ENCODE peak calls at places on chromosomes 4 and X, in ten cellular contexts. One of them, this sample, is unnamed.

GRCh38 chr4:168019019-168019651 is 73.2 kb upstream of the ANXA10 start:
- DNase-seq in epithelial cell of esophagus: peak; percentile 71
- DNase-seq in fibroblast of lung: no peak
- DNase-seq in mesothelial cell of epicardium: no peak
- DNase-seq in nephron progenitor cell: no peak
- DNase-seq in tibial nerve: no peak
- DNase-seq in uterus: no peak
- DNase-seq in ovary: no peak
- DNase-seq in left lung: no peak
- DNase-seq in foreskin fibroblast: peak; percentile 52
- DNase-seq in this sample: no peak

GRCh38 chr4:187335339-187335738 is 611.7 kb upstream of the FAT1 start:
- DNase-seq in epithelial cell of esophagus: no peak
- DNase-seq in fibroblast of lung: no peak
- DNase-seq in mesothelial cell of epicardium: no peak
- DNase-seq in nephron progenitor cell: no peak
- DNase-seq in tibial nerve: no peak
- DNase-seq in uterus: no peak
- DNase-seq in ovary: no peak
- DNase-seq in left lung: peak; percentile 56
- DNase-seq in foreskin fibroblast: no peak
- DNase-seq in this sample: no peak

GRCh38 chrX:110397353-110397752 is 38.7 kb downstream of the RTL9 start:
- DNase-seq in epithelial cell of esophagus: peak; percentile 39
- DNase-seq in fibroblast of lung: no peak
- DNase-seq in mesothelial cell of epicardium: no peak
- DNase-seq in nephron progenitor cell: no peak
- DNase-seq in tibial nerve: no peak
- DNase-seq in uterus: no peak
- DNase-seq in ovary: no peak
- DNase-seq in left lung: no peak
- DNase-seq in foreskin fibroblast: no peak
- DNase-seq in this sample: no peak

GRCh38 chr4:146450524-146450923 is 71.2 kb downstream of the SLC10A7 start:
- DNase-seq in epithelial cell of esophagus: no peak
- DNase-seq in fibroblast of lung: peak; percentile 30
- DNase-seq in mesothelial cell of epicardium: no peak
- DNase-seq in nephron progenitor cell: no peak
- DNase-seq in tibial nerve: no peak
- DNase-seq in uterus: no peak
- DNase-seq in ovary: no peak
- DNase-seq in left lung: no peak
- DNase-seq in foreskin fibroblast: no peak
- DNase-seq in this sample: no peak

GRCh38 chr4:137768196-137768595 is 235.9 kb upstream of the PCDH18 start:
- DNase-seq in epithelial cell of esophagus: no peak
- DNase-seq in fibroblast of lung: peak; percentile 24
- DNase-seq in mesothelial cell of epicardium: no peak
- DNase-seq in nephron progenitor cell: no peak
- DNase-seq in tibial nerve: no peak
- DNase-seq in uterus: no peak
- DNase-seq in ovary: no peak
- DNase-seq in left lung: no peak
- DNase-seq in foreskin fibroblast: no peak
- DNase-seq in this sample: no peak

GRCh38 chr4:37653601-37654000 is 32.6 kb downstream of the RELL1 start:
- DNase-seq in epithelial cell of esophagus: peak; percentile 51
- DNase-seq in fibroblast of lung: no peak
- DNase-seq in mesothelial cell of epicardium: no peak
- DNase-seq in nephron progenitor cell: no peak
- DNase-seq in tibial nerve: no peak
- DNase-seq in uterus: no peak
- DNase-seq in ovary: no peak
- DNase-seq in left lung: no peak
- DNase-seq in foreskin fibroblast: no peak
- DNase-seq in this sample: no peak

GRCh38 chr4:128241425-128241913 is 46.1 kb downstream of the PGRMC2 start:
- DNase-seq in epithelial cell of esophagus: peak; percentile 98
- DNase-seq in fibroblast of lung: peak; percentile 99
- DNase-seq in mesothelial cell of epicardium: no peak
- DNase-seq in nephron progenitor cell: no peak
- DNase-seq in tibial nerve: no peak
- DNase-seq in uterus: no peak
- DNase-seq in ovary: no peak
- DNase-seq in left lung: no peak
- DNase-seq in foreskin fibroblast: peak; percentile 98
- DNase-seq in this sample: no peak

GRCh38 chr4:168550071-168550766 is 53.4 kb downstream of the PALLD start:
- DNase-seq in epithelial cell of esophagus: no peak
- DNase-seq in fibroblast of lung: no peak
- DNase-seq in mesothelial cell of epicardium: no peak
- DNase-seq in nephron progenitor cell: no peak
- DNase-seq in tibial nerve: no peak
- DNase-seq in uterus: no peak
- DNase-seq in ovary: no peak
- DNase-seq in left lung: no peak
- DNase-seq in foreskin fibroblast: no peak
- DNase-seq in this sample: no peak

GRCh38 chr4:2934813-2935761 is 28.1 kb downstream of the NOP14 start:
- DNase-seq in epithelial cell of esophagus: peak; percentile 94
- DNase-seq in fibroblast of lung: peak; percentile 88
- DNase-seq in mesothelial cell of epicardium: peak; percentile 99
- DNase-seq in nephron progenitor cell: peak; percentile 99
- DNase-seq in tibial nerve: peak; percentile 95
- DNase-seq in uterus: peak; percentile 96
- DNase-seq in ovary: peak; percentile 96
- DNase-seq in left lung: peak; percentile 98
- DNase-seq in foreskin fibroblast: peak; percentile 89
- DNase-seq in this sample: peak; percentile 99

GRCh38 chrX:131626681-131627296 is 82.9 kb downstream of the OR13H1 start:
- DNase-seq in epithelial cell of esophagus: peak; percentile 2
- DNase-seq in fibroblast of lung: peak; percentile 66
- DNase-seq in mesothelial cell of epicardium: no peak
- DNase-seq in nephron progenitor cell: no peak
- DNase-seq in tibial nerve: no peak
- DNase-seq in uterus: no peak
- DNase-seq in ovary: no peak
- DNase-seq in left lung: no peak
- DNase-seq in foreskin fibroblast: no peak
- DNase-seq in this sample: no peak

GRCh38 chr4:41212221-41213203 is 1.8 kb downstream of the APBB2 start:
- DNase-seq in epithelial cell of esophagus: peak; percentile 82
- DNase-seq in fibroblast of lung: peak; percentile 81
- DNase-seq in mesothelial cell of epicardium: no peak
- DNase-seq in nephron progenitor cell: no peak
- DNase-seq in tibial nerve: no peak
- DNase-seq in uterus: peak; percentile 30
- DNase-seq in ovary: peak; percentile 37
- DNase-seq in left lung: no peak
- DNase-seq in foreskin fibroblast: peak; percentile 77
- DNase-seq in this sample: no peak

GRCh38 chr4:158827475-158828085 is 58.8 kb downstream of the FNIP2 start:
- DNase-seq in epithelial cell of esophagus: no peak
- DNase-seq in fibroblast of lung: no peak
- DNase-seq in mesothelial cell of epicardium: no peak
- DNase-seq in nephron progenitor cell: no peak
- DNase-seq in tibial nerve: no peak
- DNase-seq in uterus: no peak
- DNase-seq in ovary: no peak
- DNase-seq in left lung: no peak
- DNase-seq in foreskin fibroblast: no peak
- DNase-seq in this sample: no peak

GRCh38 chr4:11428701-11429571 is at the start of gene HS3ST1:
- DNase-seq in epithelial cell of esophagus: peak; percentile 94
- DNase-seq in fibroblast of lung: peak; percentile 57
- DNase-seq in mesothelial cell of epicardium: peak; percentile 54
- DNase-seq in nephron progenitor cell: peak; percentile 81
- DNase-seq in tibial nerve: peak; percentile 68
- DNase-seq in uterus: peak; percentile 71
- DNase-seq in ovary: peak; percentile 91
- DNase-seq in left lung: peak; percentile 93
- DNase-seq in foreskin fibroblast: no peak
- DNase-seq in this sample: peak; percentile 72

GRCh38 chr4:125703443-125703842 is 388.7 kb downstream of the FAT4 start:
- DNase-seq in epithelial cell of esophagus: peak; percentile 33
- DNase-seq in fibroblast of lung: peak; percentile 44
- DNase-seq in mesothelial cell of epicardium: no peak
- DNase-seq in nephron progenitor cell: no peak
- DNase-seq in tibial nerve: no peak
- DNase-seq in uterus: no peak
- DNase-seq in ovary: no peak
- DNase-seq in left lung: no peak
- DNase-seq in foreskin fibroblast: peak; percentile 40
- DNase-seq in this sample: no peak

GRCh38 chr4:5785806-5786680 is 75.0 kb downstream of the EVC start:
- DNase-seq in epithelial cell of esophagus: peak; percentile 96
- DNase-seq in fibroblast of lung: peak; percentile 62
- DNase-seq in mesothelial cell of epicardium: no peak
- DNase-seq in nephron progenitor cell: no peak
- DNase-seq in tibial nerve: no peak
- DNase-seq in uterus: no peak
- DNase-seq in ovary: no peak
- DNase-seq in left lung: no peak
- DNase-seq in foreskin fibroblast: peak; percentile 76
- DNase-seq in this sample: no peak

GRCh38 chr4:23999714-24000113 is 109.9 kb upstream of the PPARGC1A start:
- DNase-seq in epithelial cell of esophagus: peak; percentile 15
- DNase-seq in fibroblast of lung: peak; percentile 26
- DNase-seq in mesothelial cell of epicardium: no peak
- DNase-seq in nephron progenitor cell: no peak
- DNase-seq in tibial nerve: no peak
- DNase-seq in uterus: no peak
- DNase-seq in ovary: no peak
- DNase-seq in left lung: no peak
- DNase-seq in foreskin fibroblast: no peak
- DNase-seq in this sample: no peak

GRCh38 chrX:12949205-12949926 is 25.5 kb upstream of the TMSB4X start:
- DNase-seq in epithelial cell of esophagus: no peak
- DNase-seq in fibroblast of lung: no peak
- DNase-seq in mesothelial cell of epicardium: no peak
- DNase-seq in nephron progenitor cell: no peak
- DNase-seq in tibial nerve: no peak
- DNase-seq in uterus: no peak
- DNase-seq in ovary: no peak
- DNase-seq in left lung: no peak
- DNase-seq in foreskin fibroblast: no peak
- DNase-seq in this sample: no peak

GRCh38 chrX:46904626-46905025 is 7.6 kb upstream of the JADE3 start:
- DNase-seq in epithelial cell of esophagus: no peak
- DNase-seq in fibroblast of lung: no peak
- DNase-seq in mesothelial cell of epicardium: no peak
- DNase-seq in nephron progenitor cell: no peak
- DNase-seq in tibial nerve: no peak
- DNase-seq in uterus: no peak
- DNase-seq in ovary: no peak
- DNase-seq in left lung: no peak
- DNase-seq in foreskin fibroblast: no peak
- DNase-seq in this sample: no peak

DNA sequence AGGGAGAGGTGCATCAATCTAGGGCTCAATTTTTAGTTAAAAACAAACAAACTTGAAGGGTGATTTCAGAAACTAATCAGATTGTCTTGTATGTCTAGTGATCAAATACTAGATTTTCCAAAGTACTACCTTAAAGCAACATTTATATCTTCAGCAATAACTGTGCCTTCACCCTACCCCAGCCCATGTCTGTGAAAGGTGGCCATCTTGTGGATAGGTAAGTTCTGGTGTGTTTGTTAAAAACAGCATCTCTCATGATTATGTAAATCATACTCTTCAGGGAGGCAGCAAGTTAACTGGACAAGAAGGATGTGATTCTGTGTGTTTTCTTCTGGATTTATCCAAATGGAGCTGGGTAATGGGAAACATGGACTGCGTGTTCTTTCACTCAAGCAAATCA is 81.4 kb upstream of the ACSL1 start:
- DNase-seq in epithelial cell of esophagus: no peak
- DNase-seq in fibroblast of lung: no peak
- DNase-seq in mesothelial cell of epicardium: no peak
- DNase-seq in nephron progenitor cell: no peak
- DNase-seq in tibial nerve: no peak
- DNase-seq in uterus: no peak
- DNase-seq in ovary: no peak
- DNase-seq in left lung: no peak
- DNase-seq in foreskin fibroblast: no peak
- DNase-seq in this sample: no peak
- TF ChIP-seq CTCF in epithelial cell of esophagus: no peak
- TF ChIP-seq CTCF in fibroblast of lung: no peak
- TF ChIP-seq CTCF in mesothelial cell of epicardium: no peak
- TF ChIP-seq CTCF in nephron progenitor cell: no peak
- TF ChIP-seq CTCF in tibial nerve: no peak
- TF ChIP-seq CTCF in uterus: no peak
- TF ChIP-seq CTCF in ovary: no peak
- TF ChIP-seq CTCF in left lung: no peak
- TF ChIP-seq CTCF in foreskin fibroblast: no peak
- TF ChIP-seq CTCF in this sample: no peak

GRCh38 chrX:107470971-107471370 is 21.5 kb downstream of the FRMPD3 start:
- DNase-seq in epithelial cell of esophagus: no peak
- DNase-seq in fibroblast of lung: no peak
- DNase-seq in mesothelial cell of epicardium: no peak
- DNase-seq in nephron progenitor cell: no peak
- DNase-seq in tibial nerve: no peak
- DNase-seq in uterus: no peak
- DNase-seq in ovary: no peak
- DNase-seq in left lung: no peak
- DNase-seq in foreskin fibroblast: no peak
- DNase-seq in this sample: no peak
- TF ChIP-seq CTCF in epithelial cell of esophagus: no peak
- TF ChIP-seq CTCF in fibroblast of lung: no peak
- TF ChIP-seq CTCF in mesothelial cell of epicardium: no peak
- TF ChIP-seq CTCF in nephron progenitor cell: no peak
- TF ChIP-seq CTCF in tibial nerve: no peak
- TF ChIP-seq CTCF in uterus: no peak
- TF ChIP-seq CTCF in ovary: no peak
- TF ChIP-seq CTCF in left lung: no peak
- TF ChIP-seq CTCF in foreskin fibroblast: no peak
- TF ChIP-seq CTCF in this sample: no peak

DNA sequence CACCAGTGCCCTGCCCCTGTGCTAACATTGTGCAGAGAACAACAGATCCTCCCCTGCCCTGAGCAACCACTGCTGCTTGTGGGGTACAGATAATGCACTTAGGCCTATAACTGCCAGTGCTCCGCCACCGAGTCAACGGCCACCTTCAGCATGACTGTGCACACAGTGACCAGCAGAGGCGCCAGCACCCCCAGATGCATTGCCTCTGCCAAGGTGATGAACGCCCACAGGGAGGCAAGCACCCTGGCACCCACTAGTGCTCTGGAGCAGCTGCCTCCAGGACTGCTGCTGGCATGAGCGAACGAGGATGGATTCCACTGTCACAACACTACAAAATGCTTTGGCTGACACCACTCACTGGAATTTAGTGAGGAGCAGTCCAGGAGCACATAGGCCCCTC is 38.2 kb downstream of the SPIN2B start:
- DNase-seq in epithelial cell of esophagus: no peak
- DNase-seq in fibroblast of lung: no peak
- DNase-seq in mesothelial cell of epicardium: no peak
- DNase-seq in nephron progenitor cell: no peak
- DNase-seq in tibial nerve: no peak
- DNase-seq in uterus: no peak
- DNase-seq in ovary: no peak
- DNase-seq in left lung: no peak
- DNase-seq in foreskin fibroblast: no peak
- DNase-seq in this sample: no peak
- TF ChIP-seq CTCF in epithelial cell of esophagus: no peak
- TF ChIP-seq CTCF in fibroblast of lung: no peak
- TF ChIP-seq CTCF in mesothelial cell of epicardium: no peak
- TF ChIP-seq CTCF in nephron progenitor cell: no peak
- TF ChIP-seq CTCF in tibial nerve: no peak
- TF ChIP-seq CTCF in uterus: no peak
- TF ChIP-seq CTCF in ovary: no peak
- TF ChIP-seq CTCF in left lung: no peak
- TF ChIP-seq CTCF in foreskin fibroblast: no peak
- TF ChIP-seq CTCF in this sample: no peak

GRCh38 chr4:86498560-86499166 is 95.5 kb upstream of the PTPN13 start:
- DNase-seq in epithelial cell of esophagus: peak; percentile 67
- DNase-seq in fibroblast of lung: peak; percentile 74
- DNase-seq in mesothelial cell of epicardium: no peak
- DNase-seq in nephron progenitor cell: peak; percentile 22
- DNase-seq in tibial nerve: no peak
- DNase-seq in uterus: no peak
- DNase-seq in ovary: no peak
- DNase-seq in left lung: no peak
- DNase-seq in foreskin fibroblast: peak; percentile 64
- DNase-seq in this sample: no peak
- TF ChIP-seq CTCF in epithelial cell of esophagus: peak; percentile 81
- TF ChIP-seq CTCF in fibroblast of lung: peak; percentile 80
- TF ChIP-seq CTCF in mesothelial cell of epicardium: peak; percentile 74
- TF ChIP-seq CTCF in nephron progenitor cell: peak; percentile 88
- TF ChIP-seq CTCF in tibial nerve: peak; percentile 66
- TF ChIP-seq CTCF in uterus: peak; percentile 70
- TF ChIP-seq CTCF in ovary: peak; percentile 57
- TF ChIP-seq CTCF in left lung: peak; percentile 73
- TF ChIP-seq CTCF in foreskin fibroblast: peak; percentile 68
- TF ChIP-seq CTCF in this sample: peak; percentile 38

This sample was measured in activated B cell treated with CpG ODN at 0.5 μM for 24 hours.